ENCODE peak calls at places on chromosomes 5 and 9, in seven cellular contexts. M is fibroblast of lung, F is spleen, I is psoas muscle, O is hepatocyte, J is stomach, W is left ventricle myocardium inferior. G is an unnamed sample. For H3K4me1, the result is how much of the 10 kb centered on the place peaks cover.

GRCh38 chr9:131650254-131650653 is 89.6 kb downstream of the RAPGEF1 start:
- DNase-seq in M (peak), J (no peak), O (no peak), W (no peak), I (peak), F (no peak), G (no peak)

GRCh38 chr5:132387649-132388117 is 18.2 kb downstream of the SLC22A5 start:
- DNase-seq in O (peak), W (peak), F (no peak), J (peak), I (peak), M (peak), G (peak)

GRCh38 chr5:61466017-61466416 is 134.0 kb downstream of the ZSWIM6 start:
- DNase-seq in F (no peak), I (no peak), W (no peak), J (no peak), M (no peak), O (no peak), G (no peak)

GRCh38 chr5:107389130-107389553 is 281.6 kb downstream of the EFNA5 start:
- DNase-seq in O (no peak), I (no peak), W (no peak), F (no peak), M (peak), J (peak), G (peak)

GRCh38 chr5:74167206-74167929 is 473.2 kb downstream of the ENC1 start:
- DNase-seq in F (no peak), W (no peak), M (peak), I (no peak), J (no peak), O (peak), G (no peak)

GRCh38 chr9:128091144-128091543 is 23.1 kb downstream of the SLC25A25 start:
- DNase-seq in M (peak), F (peak), W (peak), I (peak), J (no peak), O (peak), G (peak)

GRCh38 chr9:281753-282645 is 67.3 kb downstream of the DOCK8 start:
- DNase-seq in I (no peak), J (no peak), M (no peak), W (no peak), F (no peak), O (no peak), G (no peak)

GRCh38 chr5:32713396-32714381 is 2.6 kb downstream of the NPR3 start:
- DNase-seq in F (peak), I (peak), J (no peak), W (peak), M (peak), O (peak), G (peak)

GRCh38 chr5:17882760-17883488 is 248.7 kb downstream of the TAF11L14 start:
- DNase-seq in J (no peak), I (no peak), M (no peak), W (no peak), O (peak), F (no peak), G (no peak)

GRCh38 chr5:172886974-172887491 is 53.0 kb downstream of the ERGIC1 start:
- DNase-seq in I (peak), M (peak), W (no peak), O (peak), F (peak), J (peak), G (no peak)
- H3K27ac ChIP-seq in I (peak), M (peak), W (peak), O (peak), F (peak), J (peak), G (peak)

GRCh38 chr9:130265431-130266235 is at the start of gene HMCN2:
- DNase-seq in J (no peak), F (peak), O (peak), W (peak), M (peak), I (peak), G (peak)
- H3K4me1 ChIP-seq in J (under half), F (under half), O (under half), W (under half), M (under half), I (under half), G (under half)

GRCh38 chr5:128965638-128966302 is 482 bp downstream of the SLC27A6 start:
- DNase-seq in I (no peak), J (no peak), M (no peak), F (peak), W (no peak), O (no peak), G (no peak)

GRCh38 chr5:128962211-128962610 is 3.1 kb upstream of the SLC27A6 start:
- DNase-seq in I (no peak), J (no peak), F (no peak), W (no peak), M (no peak), O (no peak), G (no peak)

GRCh38 chr5:128965011-128965637 is at the start of gene SLC27A6:
- DNase-seq in I (no peak), F (peak), W (peak), O (peak), J (no peak), M (peak), G (peak)

GRCh38 chr5:128966846-128967245 is 1.6 kb downstream of the SLC27A6 start:
- DNase-seq in I (no peak), F (no peak), O (no peak), W (no peak), M (no peak), J (no peak), G (no peak)

GRCh38 chr5:128966375-128966774 is 1.1 kb downstream of the SLC27A6 start:
- DNase-seq in O (no peak), M (no peak), I (no peak), J (no peak), F (peak), W (no peak), G (no peak)
- TF ChIP-seq CTCF in O (no peak), M (no peak), I (no peak), J (no peak), F (no peak), W (peak), G (no peak)

GRCh38 chr5:110268985-110269384 is 457.5 kb downstream of the TMEM232 start:
- DNase-seq in O (no peak), M (no peak), F (no peak), I (no peak), W (no peak), J (no peak), G (no peak)
- H3K27ac ChIP-seq in O (no peak), M (no peak), F (no peak), I (no peak), W (no peak), J (no peak), G (no peak)

GRCh38 chr9:7983361-7983974 is 183.9 kb upstream of the DMAC1 start:
- DNase-seq in M (no peak), O (no peak), I (no peak), J (no peak), F (no peak), W (no peak), G (peak)

GRCh38 chr9:7979591-7979990 is 180.0 kb upstream of the DMAC1 start:
- DNase-seq in M (no peak), O (no peak), F (no peak), W (no peak), J (no peak), I (no peak), G (no peak)

GRCh38 chr9:7977586-7977985 is 178.0 kb upstream of the DMAC1 start:
- DNase-seq in M (no peak), O (no peak), I (no peak), J (no peak), W (no peak), F (no peak), G (no peak)

GRCh38 chr9:7982907-7983306 is 183.3 kb upstream of the DMAC1 start:
- DNase-seq in M (no peak), O (no peak), J (no peak), W (no peak), F (no peak), I (no peak), G (no peak)

GRCh38 chr9:7980691-7981289 is 181.2 kb upstream of the DMAC1 start:
- DNase-seq in M (no peak), J (no peak), I (no peak), F (no peak), O (no peak), W (no peak), G (no peak)
- H3K4me1 ChIP-seq in M (under half), J (under half), I (under half), F (under half), O (under half), W (under half), G (under half)

DNA sequence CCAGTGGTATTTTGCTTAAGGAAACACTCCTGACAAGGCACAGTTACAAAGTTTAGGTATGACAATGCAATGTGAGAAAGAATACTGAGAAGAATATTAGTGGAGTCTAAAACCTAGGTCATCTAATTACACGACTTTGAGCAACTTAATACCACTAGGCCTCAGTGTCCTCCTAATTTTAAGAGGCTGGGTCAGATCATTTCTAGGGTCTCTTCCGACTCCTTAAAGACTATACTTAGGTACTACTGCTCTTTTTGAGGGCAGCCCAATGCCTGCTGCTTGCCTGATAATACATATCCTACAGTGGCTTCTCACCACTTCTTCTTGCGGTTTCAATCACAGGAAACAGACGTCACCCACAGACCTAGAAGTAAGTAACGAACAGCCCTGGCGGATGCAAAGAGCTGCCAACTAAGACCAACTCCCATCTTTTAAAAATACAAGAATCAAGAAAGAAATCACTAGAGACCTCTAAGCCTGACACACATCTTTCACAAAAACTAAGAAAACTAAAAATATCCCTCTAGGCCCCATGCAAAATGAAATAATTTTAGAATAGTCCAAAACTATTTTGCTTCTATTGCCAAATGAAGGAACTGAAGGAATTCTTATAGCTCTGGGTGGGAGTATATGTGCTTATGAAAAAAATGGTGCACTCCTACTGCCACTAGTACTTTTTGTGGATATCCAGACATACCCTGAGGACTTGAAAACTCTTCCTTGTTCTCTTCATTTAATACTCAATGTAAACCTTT is 13.1 kb downstream of the DIAPH1 start:
- DNase-seq in I (no peak), F (peak), J (peak), W (peak), M (no peak), O (no peak), G (no peak)
- TF ChIP-seq CTCF in I (no peak), F (no peak), J (no peak), W (no peak), M (no peak), O (no peak), G (no peak)